ENCODE peak calls at places on chromosome 1, in four cellular contexts. B is uterus, L is dorsolateral prefrontal cortex, R is fibroblast of the aortic adventitia. Z is an unnamed sample.

GRCh38 chr1:175270361-175270760 is 77.8 kb upstream of the KIAA0040 start:
- DNase-seq in B (no peak), R (no peak), L (no peak), Z (no peak)

GRCh38 chr1:113684153-113684541 is 75.1 kb downstream of the PHTF1 start:
- DNase-seq in R (peak), L (peak), B (peak), Z (peak)

GRCh38 chr1:77282866-77283539 is 1.2 kb downstream of the AK5 start:
- DNase-seq in B (no peak), R (no peak), L (no peak), Z (no peak)

GRCh38 chr1:154616659-154617345 is 8.8 kb upstream of the ADAR start:
- DNase-seq in L (no peak), B (no peak), R (peak), Z (no peak)

GRCh38 chr1:38559180-38559874 is 300.2 kb downstream of the RRAGC start:
- DNase-seq in L (no peak), R (no peak), B (no peak), Z (no peak)

GRCh38 chr1:35935436-35935835 is 4.5 kb downstream of the AGO3 start:
- DNase-seq in R (peak), B (no peak), L (no peak), Z (no peak)

GRCh38 chr1:234960722-234961467 is 167.7 kb downstream of the TOMM20 start:
- DNase-seq in R (peak), L (no peak), B (no peak), Z (no peak)

GRCh38 chr1:7281821-7282220 is 489.3 kb upstream of the VAMP3 start:
- DNase-seq in L (no peak), R (peak), B (no peak), Z (no peak)

GRCh38 chr1:25204797-25205441 is 27.4 kb downstream of the SYF2 start:
- DNase-seq in L (no peak), B (no peak), R (peak), Z (peak)

GRCh38 chr1:22053018-22053860 is 730 bp downstream of the CDC42 start:
- DNase-seq in R (peak), L (peak), B (peak), Z (no peak)

GRCh38 chr1:159821171-159821867 is 5.4 kb upstream of the SLAMF8 start:
- DNase-seq in L (peak), R (peak), B (no peak), Z (no peak)

GRCh38 chr1:204114606-204115005 is 37.2 kb downstream of the ETNK2 start:
- DNase-seq in B (no peak), L (no peak), R (no peak), Z (no peak)

GRCh38 chr1:88221396-88221795 is 462.7 kb upstream of the PKN2 start:
- DNase-seq in B (no peak), R (no peak), L (no peak), Z (no peak)

GRCh38 chr1:91455334-91455733 is 45.3 kb upstream of the CDC7 start:
- DNase-seq in R (peak), B (no peak), L (no peak), Z (no peak)

DNA sequence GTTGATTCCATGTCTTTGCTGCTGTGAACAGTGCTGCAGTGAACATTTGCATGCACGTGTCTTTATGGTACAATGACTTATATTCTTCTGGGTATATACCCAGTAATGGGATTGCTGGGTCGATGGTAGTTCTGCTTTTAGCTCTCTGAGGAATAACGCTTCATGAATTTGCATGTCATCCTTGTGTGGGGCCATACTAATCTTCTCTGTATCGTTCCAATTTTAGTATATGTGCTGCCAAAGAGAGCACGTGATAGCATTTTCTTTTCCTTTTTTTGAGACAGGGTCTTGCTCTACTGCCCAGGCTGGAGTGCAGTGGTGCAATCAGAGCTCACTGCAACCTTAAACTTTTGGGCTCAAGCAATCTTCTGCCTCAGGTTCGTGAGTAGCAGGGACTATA is 24.9 kb upstream of the MAP1LC3C start:
- DNase-seq in R (no peak), B (no peak), L (no peak), Z (no peak)
- TF ChIP-seq CTCF in R (no peak), B (no peak), L (no peak), Z (no peak)

GRCh38 chr1:47710075-47711071 is 272.5 kb downstream of the FOXD2 start:
- DNase-seq in L (peak), R (peak), B (peak), Z (no peak)
- H3K4me3 ChIP-seq in L (peak), R (no peak), B (peak), Z (no peak)

GRCh38 chr1:10692401-10693021 is 103.9 kb downstream of the CASZ1 start:
- DNase-seq in R (no peak), B (no peak), L (no peak), Z (no peak)
- TF ChIP-seq CTCF in R (no peak), B (no peak), L (no peak), Z (peak)

GRCh38 chr1:92482404-92482664 is 4.4 kb downstream of the GFI1 start:
- DNase-seq in R (no peak), B (no peak), L (no peak), Z (no peak)
- H3K4me3 ChIP-seq in R (peak), B (no peak), L (peak), Z (peak)

GRCh38 chr1:45521413-45522323 is at the start of gene PRDX1:
- DNase-seq in L (peak), B (peak), R (peak), Z (peak)
- TF ChIP-seq CTCF in L (peak), B (no peak), R (peak), Z (no peak)